ENCODE peak calls at places on chromosomes 4 and X, in four cellular contexts. W is skeletal muscle cell, M is transverse colon, P is psoas muscle. V is an unnamed sample.

GRCh38 chrX:46653482-46653881 is 79.9 kb downstream of the CHST7 start:
- DNase-seq in W (no peak), M (no peak), P (no peak), V (peak; percentile 41)

GRCh38 chr4:176964116-176964691 is 171.5 kb upstream of the VEGFC start:
- DNase-seq in W (no peak), M (no peak), P (no peak), V (no peak)

GRCh38 chrX:97060019-97060418 is 176.3 kb downstream of the RPA4 start:
- DNase-seq in W (no peak), M (no peak), P (no peak), V (no peak)

GRCh38 chr4:186687263-186687662 is 36.4 kb downstream of the FAT1 start:
- DNase-seq in W (no peak), M (no peak), P (no peak), V (no peak)

GRCh38 chr4:182560358-182560757 is 317.2 kb downstream of the TENM3 start:
- DNase-seq in W (peak; percentile 13), M (no peak), P (no peak), V (no peak)

GRCh38 chrX:140177821-140178220 is 212.5 kb upstream of the CXorf66 start:
- DNase-seq in W (no peak), M (no peak), P (no peak), V (no peak)

GRCh38 chr4:144820706-144821105 is 174.8 kb downstream of the HHIP start:
- DNase-seq in W (peak; percentile 62), M (no peak), P (no peak), V (no peak)

GRCh38 chrX:120463241-120463640 is 5.9 kb downstream of the LAMP2 start:
- DNase-seq in W (no peak), M (no peak), P (no peak), V (no peak)

GRCh38 chrX:48468247-48468671 is 1.8 kb downstream of the SLC38A5 start:
- DNase-seq in W (no peak), M (peak; percentile 62), P (no peak), V (no peak)

GRCh38 chr4:157550028-157550427 is 329.5 kb downstream of the GRIA2 start:
- DNase-seq in W (no peak), M (no peak), P (no peak), V (no peak)

GRCh38 chr4:102713096-102713495 is 47.7 kb downstream of the MANBA start:
- DNase-seq in W (no peak), M (no peak), P (no peak), V (no peak)

DNA sequence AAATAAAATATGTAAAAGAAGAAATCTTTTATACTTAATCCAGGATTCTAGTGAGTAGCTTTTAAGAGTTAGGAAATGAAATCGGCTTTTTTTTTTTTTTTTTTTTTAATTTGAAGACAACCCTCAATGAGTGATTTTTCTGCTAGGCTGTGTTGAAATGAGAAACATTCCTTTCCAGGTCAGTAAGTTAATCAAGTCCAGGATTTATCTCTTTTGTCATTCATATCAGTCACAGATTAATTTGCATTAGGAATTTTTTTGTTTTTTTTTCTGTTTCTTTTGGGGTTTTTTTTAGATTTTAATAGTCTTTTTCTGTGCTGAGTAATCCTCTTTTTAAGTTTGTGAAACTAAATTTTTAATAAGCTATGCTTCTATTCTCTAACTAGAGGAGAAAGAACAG is 448.1 kb downstream of the ADGRL3 start:
- DNase-seq in W (no peak), M (no peak), P (no peak), V (no peak)
- H3K4me3 ChIP-seq in W (no peak overlapping the region), M (no peak overlapping the region), P (no peak overlapping the region), V (no peak overlapping the region)

GRCh38 chr4:159175165-159175988 is 72.5 kb downstream of the RAPGEF2 start:
- DNase-seq in W (peak; percentile 70), M (peak; percentile 62), P (peak; percentile 62), V (peak; percentile 51)
- H3K4me3 ChIP-seq in W (peak overlapping the region; percentile 25), M (no peak overlapping the region), P (no peak overlapping the region), V (no peak overlapping the region)

DNA sequence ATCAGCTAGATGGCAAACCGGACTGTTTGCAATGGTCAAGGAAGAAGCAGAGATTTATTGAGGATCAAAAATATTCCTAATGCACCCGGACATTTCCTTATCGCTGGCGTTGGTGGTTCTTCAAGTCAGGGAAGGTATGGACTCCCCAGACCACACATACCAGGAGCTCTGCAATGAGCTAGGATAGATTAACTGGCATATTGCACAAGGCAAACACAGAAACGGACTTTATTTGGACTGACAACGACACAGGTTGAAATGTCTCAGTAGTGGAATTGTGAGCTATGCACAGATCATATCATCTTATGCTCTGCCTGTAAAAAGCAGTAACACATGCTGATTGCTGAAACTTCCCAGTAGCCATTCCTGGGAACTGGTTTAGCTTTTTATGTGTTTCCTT is 1.7 kb downstream of the TSPAN7 start:
- DNase-seq in W (no peak), M (no peak), P (no peak), V (no peak)
- H3K4me3 ChIP-seq in W (no peak overlapping the region), M (peak overlapping the region; percentile 65), P (peak overlapping the region; percentile 73), V (peak overlapping the region; percentile 60)

GRCh38 chr4:40200881-40201797 is 4.3 kb downstream of the RHOH start:
- DNase-seq in W (no peak), M (no peak), P (no peak), V (no peak)
- H3K4me3 ChIP-seq in W (no peak overlapping the region), M (peak overlapping the region; percentile 40), P (no peak overlapping the region), V (peak overlapping the region; percentile 46)

GRCh38 chr4:36256398-36256828 is 12.1 kb upstream of the ARAP2 start:
- DNase-seq in W (no peak), M (no peak), P (peak; percentile 47), V (no peak)
- H3K4me3 ChIP-seq in W (no peak overlapping the region), M (no peak overlapping the region), P (no peak overlapping the region), V (no peak overlapping the region)

GRCh38 chrX:42246814-42247213 is 323.5 kb upstream of the CASK start:
- DNase-seq in W (no peak), M (no peak), P (no peak), V (peak; percentile 51)

GRCh38 chrX:42242044-42242443 is 318.7 kb upstream of the CASK start:
- DNase-seq in W (no peak), M (no peak), P (no peak), V (no peak)

GRCh38 chrX:42248226-42248625 is 324.9 kb upstream of the CASK start:
- DNase-seq in W (no peak), M (no peak), P (no peak), V (no peak)

GRCh38 chrX:42241421-42241820 is 318.1 kb upstream of the CASK start:
- DNase-seq in W (no peak), M (no peak), P (no peak), V (no peak)

GRCh38 chrX:42247241-42247640 is 323.9 kb upstream of the CASK start:
- DNase-seq in W (no peak), M (no peak), P (no peak), V (no peak)
- H3K4me3 ChIP-seq in W (no peak overlapping the region), M (no peak overlapping the region), P (peak overlapping the region; percentile 4), V (peak overlapping the region; percentile 29)

GRCh38 chr4:15756361-15756861 is 21.7 kb upstream of the CD38 start:
- DNase-seq in W (no peak), M (peak; percentile 20), P (no peak), V (no peak)
- H3K4me3 ChIP-seq in W (no peak overlapping the region), M (no peak overlapping the region), P (no peak overlapping the region), V (no peak overlapping the region)

GRCh38 chr4:94564252-94564651 is 112.5 kb downstream of the PDLIM5 start:
- DNase-seq in W (no peak), M (no peak), P (no peak), V (no peak)

GRCh38 chr4:94559351-94559806 is 107.6 kb downstream of the PDLIM5 start:
- DNase-seq in W (peak; percentile 71), M (no peak), P (no peak), V (no peak)

GRCh38 chr4:94558392-94558920 is 106.7 kb downstream of the PDLIM5 start:
- DNase-seq in W (no peak), M (no peak), P (no peak), V (no peak)

GRCh38 chr4:94562285-94562684 is 110.5 kb downstream of the PDLIM5 start:
- DNase-seq in W (no peak), M (no peak), P (no peak), V (no peak)

DNA sequence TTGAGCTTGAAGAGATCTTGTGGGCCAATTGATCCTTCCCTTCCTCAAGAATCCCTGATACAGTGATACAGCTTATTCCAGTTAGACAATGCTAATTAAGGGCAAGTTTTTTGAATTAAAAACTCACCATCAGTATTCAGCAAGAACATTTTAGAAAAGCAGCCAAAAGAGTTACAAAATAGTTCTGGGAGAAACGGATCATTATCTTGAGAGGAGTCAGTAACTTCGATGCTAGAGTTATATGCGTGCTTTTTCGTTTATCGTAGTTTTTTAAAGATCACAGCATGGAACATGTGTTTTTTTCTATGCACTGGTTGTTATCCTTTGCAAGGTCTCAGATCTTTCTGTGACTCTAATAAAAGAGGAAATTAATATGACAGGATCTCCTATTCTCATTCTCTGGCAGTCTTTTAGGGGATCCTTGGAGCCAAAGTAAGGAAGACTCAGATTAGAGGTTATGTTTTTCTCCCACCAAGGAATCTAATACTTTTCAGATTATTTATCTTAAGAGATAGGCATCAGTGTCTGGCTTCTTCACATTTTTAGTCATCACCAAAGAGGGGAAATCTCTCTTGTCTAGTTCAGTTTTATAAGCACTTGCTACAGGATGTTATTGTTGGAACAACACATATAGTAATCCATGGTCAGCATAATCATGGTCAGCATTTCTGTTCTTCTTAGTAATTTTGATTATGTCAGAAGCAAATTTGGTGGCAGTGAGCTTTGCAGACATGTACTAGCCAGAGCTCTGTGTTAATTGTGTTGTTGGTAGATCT is 109.7 kb downstream of the PDLIM5 start:
- DNase-seq in W (no peak), M (no peak), P (no peak), V (no peak)
- H3K4me3 ChIP-seq in W (no peak overlapping the region), M (no peak overlapping the region), P (no peak overlapping the region), V (no peak overlapping the region)

V was measured in lower lobe of right lung.